ENCODE peak calls at places on chromosomes 2 and 18, in four cellular contexts. R is BJ, K is stomach, G is astrocyte of the spinal cord. F is an unnamed sample.

GRCh38 chr18:26434887-26435286 is 113.5 kb downstream of the KCTD1 start:
- DNase-seq in R (no peak), G (no peak), K (no peak), F (no peak)

GRCh38 chr2:109209412-109209811 is 80.4 kb downstream of the SH3RF3 start:
- DNase-seq in R (peak), K (no peak), G (peak), F (peak)

GRCh38 chr2:235005023-235005422 is 53.2 kb downstream of the SH3BP4 start:
- DNase-seq in R (no peak), K (no peak), G (no peak), F (no peak)

GRCh38 chr2:47437287-47437686 is 34.3 kb downstream of the MSH2 start:
- DNase-seq in G (peak), R (no peak), K (no peak), F (peak)

GRCh38 chr2:160214461-160215055 is 14.5 kb upstream of the ITGB6 start:
- DNase-seq in R (peak), G (peak), K (no peak), F (peak)

GRCh38 chr2:100246163-100247145 is 75.8 kb downstream of the LONRF2 start:
- DNase-seq in G (no peak), R (no peak), K (no peak), F (no peak)

GRCh38 chr2:235263205-235264120 is 230.4 kb upstream of the AGAP1 start:
- DNase-seq in K (peak), R (peak), G (peak), F (peak)

GRCh38 chr18:12262748-12263147 is 8.6 kb downstream of the CIDEA start:
- DNase-seq in G (no peak), K (no peak), R (no peak), F (no peak)

GRCh38 chr2:101619191-101619591 is 78.3 kb upstream of the MAP4K4 start:
- DNase-seq in R (no peak), G (no peak), K (peak), F (no peak)

GRCh38 chr2:201654611-201655384 is 11.5 kb upstream of the TMEM237 start:
- DNase-seq in K (no peak), G (peak), R (peak), F (peak)

GRCh38 chr18:8505036-8505435 is 104.2 kb upstream of the RAB12 start:
- DNase-seq in K (no peak), G (no peak), R (no peak), F (no peak)

GRCh38 chr2:152354069-152354755 is 19.2 kb downstream of the FMNL2 start:
- DNase-seq in G (no peak), R (no peak), K (no peak), F (no peak)

GRCh38 chr2:181944164-181944913 is 41.3 kb upstream of the PPP1R1C start:
- DNase-seq in K (no peak), G (no peak), R (no peak), F (no peak)

GRCh38 chr2:168550670-168551069 is 94.6 kb downstream of the CERS6 start:
- DNase-seq in K (no peak), R (no peak), G (no peak), F (no peak)

GRCh38 chr2:121791801-121792221 is 36.4 kb downstream of the TSN start:
- DNase-seq in G (no peak), R (no peak), K (no peak), F (no peak)

GRCh38 chr2:62147610-62148301 is 48.2 kb upstream of the B3GNT2 start:
- DNase-seq in G (peak), K (no peak), R (no peak), F (peak)

GRCh38 chr2:133504566-133505505 is 63.4 kb downstream of the NCKAP5 start:
- DNase-seq in R (no peak), G (peak), K (peak), F (no peak)

GRCh38 chr2:1891971-1892486 is 147.7 kb upstream of the PXDN start:
- DNase-seq in R (no peak), K (no peak), G (peak), F (no peak)

GRCh38 chr18:49628119-49628518 is 66.3 kb downstream of the LIPG start:
- DNase-seq in K (no peak), R (no peak), G (no peak), F (no peak)

GRCh38 chr2:133841905-133842304 is 273.6 kb upstream of the NCKAP5 start:
- DNase-seq in K (no peak), R (peak), G (peak), F (peak)

GRCh38 chr2:104863229-104863584 is 9.3 kb downstream of the POU3F3 start:
- DNase-seq in R (no peak), G (peak), K (no peak), F (no peak)
- TF ChIP-seq CTCF in R (no peak), G (no peak), K (no peak), F (no peak)

GRCh38 chr18:34866739-34867138 is 156.6 kb downstream of the DTNA start:
- DNase-seq in K (no peak), G (peak), R (no peak), F (no peak)
- TF ChIP-seq CTCF in K (no peak), G (peak), R (peak), F (peak)

GRCh38 chr2:10412380-10412779 is 35.7 kb downstream of the ODC1 start:
- DNase-seq in K (no peak), R (no peak), G (peak), F (peak)
- TF ChIP-seq CTCF in K (no peak), R (no peak), G (no peak), F (no peak)

GRCh38 chr2:150409196-150409595 is 78.3 kb downstream of the RND3 start:
- DNase-seq in R (no peak), K (peak), G (peak), F (no peak)

GRCh38 chr2:150413416-150413815 is 74.1 kb downstream of the RND3 start:
- DNase-seq in K (no peak), G (no peak), R (no peak), F (no peak)

GRCh38 chr2:150415022-150415421 is 72.4 kb downstream of the RND3 start:
- DNase-seq in R (no peak), G (no peak), K (no peak), F (no peak)

GRCh38 chr2:150413890-150414289 is 73.6 kb downstream of the RND3 start:
- DNase-seq in G (no peak), R (no peak), K (no peak), F (no peak)

DNA sequence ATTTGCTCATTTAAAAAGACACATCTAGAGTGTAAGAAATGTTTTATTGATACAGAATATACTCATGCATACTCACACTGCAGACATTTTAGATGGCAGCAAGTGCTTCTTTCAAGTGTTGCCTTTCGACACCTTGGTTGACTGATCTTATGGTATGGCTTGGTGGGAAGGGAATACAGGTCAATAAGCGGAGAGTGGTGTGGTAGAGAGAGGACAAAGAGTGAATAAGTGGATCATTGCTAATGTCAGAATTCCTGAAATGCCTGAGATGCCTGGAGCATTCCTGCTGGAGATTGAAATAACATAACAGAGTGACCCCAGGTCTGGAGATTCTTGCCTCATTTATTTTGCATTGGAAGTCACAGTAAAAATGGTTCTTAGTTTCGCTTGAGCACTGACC is 76.7 kb downstream of the RND3 start:
- DNase-seq in R (no peak), G (peak), K (no peak), F (peak)
- TF ChIP-seq CTCF in R (no peak), G (no peak), K (no peak), F (no peak)

GRCh38 chr2:199405241-199405640 is 52.5 kb downstream of the SATB2 start:
- DNase-seq in R (no peak), K (no peak), G (no peak), F (no peak)
- TF ChIP-seq CTCF in R (peak), K (no peak), G (peak), F (peak)

GRCh38 chr2:118815314-118815713 is 32.1 kb downstream of the EN1 start:
- DNase-seq in G (no peak), K (no peak), R (no peak), F (no peak)
- TF ChIP-seq CTCF in G (no peak), K (no peak), R (no peak), F (no peak)

GRCh38 chr2:191351921-191352320 is 106.7 kb downstream of the MYO1B start:
- DNase-seq in R (no peak), K (no peak), G (peak), F (no peak)

GRCh38 chr2:191351298-191351697 is 106.1 kb downstream of the MYO1B start:
- DNase-seq in R (no peak), G (peak), K (no peak), F (peak)

GRCh38 chr2:191347881-191348280 is 102.7 kb downstream of the MYO1B start:
- DNase-seq in G (peak), R (no peak), K (no peak), F (no peak)

GRCh38 chr2:191350826-191351225 is 105.6 kb downstream of the MYO1B start:
- DNase-seq in K (no peak), R (no peak), G (peak), F (peak)

GRCh38 chr2:191349990-191350389 is 104.8 kb downstream of the MYO1B start:
- DNase-seq in G (no peak), R (no peak), K (no peak), F (no peak)
- TF ChIP-seq CTCF in G (peak), R (no peak), K (no peak), F (peak)

GRCh38 chr2:27737676-27738348 is 33.7 kb upstream of the MRPL33 start:
- DNase-seq in G (peak), K (peak), R (no peak), F (peak)
- TF ChIP-seq CTCF in G (no peak), K (no peak), R (no peak), F (peak)

GRCh38 chr18:23883277-23883790 is 131.2 kb upstream of the TTC39C start:
- DNase-seq in K (no peak), R (no peak), G (no peak), F (no peak)
- TF ChIP-seq CTCF in K (no peak), R (no peak), G (no peak), F (no peak)

DNA sequence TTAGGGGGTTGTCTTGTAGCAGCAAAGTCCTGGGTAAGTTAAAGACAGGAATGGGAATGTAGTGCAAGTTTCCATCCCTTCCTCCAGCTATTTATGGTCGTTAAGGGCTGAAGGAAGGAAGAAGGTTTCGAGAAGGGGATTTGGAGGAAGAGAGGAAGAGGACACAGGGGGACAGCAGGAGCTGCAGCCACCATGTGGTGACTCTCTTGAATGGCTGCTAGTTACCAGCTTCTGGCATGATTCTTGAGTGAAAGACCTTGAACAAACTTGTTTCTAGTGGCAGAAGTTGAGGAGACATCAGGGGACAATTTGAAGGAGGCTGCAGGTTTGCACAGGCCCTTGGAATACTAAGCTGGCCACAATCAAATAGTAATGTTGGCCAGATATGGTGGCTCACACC is 116.6 kb downstream of the MTX2 start:
- DNase-seq in R (no peak), K (no peak), G (no peak), F (no peak)
- TF ChIP-seq CTCF in R (no peak), K (no peak), G (no peak), F (no peak)

F was measured in HFFc6.